ENCODE peak calls at places on chromosomes 2 and 18, in four cellular contexts. K is K562, N is GM12878, S is HepG2. M is an unnamed sample.

GRCh38 chr2:44392338-44392943 is 30.7 kb downstream of the CAMKMT start:
- DNase-seq in K (peak; percentile 57), N (no peak), S (peak; percentile 47), M (peak; percentile 8)

GRCh38 chr2:25042321-25043240 is 705 bp downstream of the EFR3B start:
- DNase-seq in K (peak; percentile 8), N (no peak), S (no peak), M (peak; percentile 43)

GRCh38 chr18:35635171-35635570 is 53.6 kb downstream of the GALNT1 start:
- DNase-seq in K (no peak), N (no peak), S (peak; percentile 4), M (no peak)

GRCh38 chr2:113064281-113064680 is 3.5 kb upstream of the IL1F10 start:
- DNase-seq in K (no peak), N (no peak), S (no peak), M (no peak)

GRCh38 chr18:79919089-79919488 is 32.4 kb downstream of the SLC66A2 start:
- DNase-seq in K (no peak), N (no peak), S (no peak), M (no peak)

GRCh38 chr2:25251461-25252273 is 83.3 kb upstream of the POMC start:
- DNase-seq in K (peak; percentile 65), N (no peak), S (peak; percentile 91), M (no peak)

GRCh38 chr2:74502147-74502719 is 2.8 kb upstream of the LBX2 start:
- DNase-seq in K (peak; percentile 72), N (no peak), S (peak; percentile 86), M (peak; percentile 23)

GRCh38 chr2:170467568-170468422 is 247.3 kb upstream of the SP5 start:
- DNase-seq in K (no peak), N (no peak), S (no peak), M (no peak)

GRCh38 chr2:127629637-127630036 is 16.3 kb upstream of the GPR17 start:
- DNase-seq in K (no peak), N (no peak), S (no peak), M (no peak)

GRCh38 chr2:33029459-33029858 is 82.7 kb downstream of the LTBP1 start:
- DNase-seq in K (no peak), N (no peak), S (no peak), M (no peak)

GRCh38 chr18:30457156-30457555 is 585.4 kb downstream of the DSC3 start:
- DNase-seq in K (peak; percentile 47), N (no peak), S (no peak), M (peak; percentile 32)

GRCh38 chr2:21043744-21044532 is at the start of gene APOB:
- DNase-seq in K (no peak), N (no peak), S (peak; percentile 97), M (no peak)

GRCh38 chr2:46145017-46145416 is 152.2 kb upstream of the EPAS1 start:
- DNase-seq in K (no peak), N (no peak), S (no peak), M (no peak)

GRCh38 chr18:2009957-2010697 is 561.2 kb downstream of the METTL4 start:
- DNase-seq in K (no peak), N (no peak), S (no peak), M (no peak)

GRCh38 chr2:222733846-222734689 is 62.6 kb downstream of the MOGAT1 start:
- DNase-seq in K (no peak), N (no peak), S (peak; percentile 98), M (no peak)

GRCh38 chr2:143720093-143720664 is 591.0 kb downstream of the ARHGAP15 start:
- DNase-seq in K (peak; percentile 32), N (no peak), S (no peak), M (peak; percentile 10)

GRCh38 chr2:189933911-189934399 is 128.6 kb downstream of the MSTN start:
- DNase-seq in K (no peak), N (no peak), S (no peak), M (no peak)

GRCh38 chr18:52341617-52342381 is 1.8 kb downstream of the DCC start:
- DNase-seq in K (no peak), N (no peak), S (no peak), M (no peak)

GRCh38 chr2:241123816-241124536 is 21.9 kb upstream of the MTERF4 start:
- DNase-seq in K (no peak), N (no peak), S (no peak), M (no peak)

GRCh38 chr18:80238651-80239260 is 8.6 kb downstream of the PARD6G start:
- DNase-seq in K (no peak), N (no peak), S (no peak), M (no peak)

GRCh38 chr2:152573168-152573567 is 144.1 kb downstream of the PRPF40A start:
- DNase-seq in K (peak; percentile 76), N (peak; percentile 70), S (no peak), M (no peak)

GRCh38 chr2:109487237-109487869 is 126.4 kb downstream of the SEPTIN10 start:
- DNase-seq in K (no peak), N (no peak), S (no peak), M (no peak)

GRCh38 chr2:22942441-22942840 is 442.5 kb upstream of the KLHL29 start:
- DNase-seq in K (no peak), N (no peak), S (no peak), M (no peak)

GRCh38 chr2:142841788-142842187 is 35.7 kb upstream of the KYNU start:
- DNase-seq in K (no peak), N (no peak), S (no peak), M (no peak)

GRCh38 chr18:13376841-13377351 is 158.3 kb downstream of the LDLRAD4 start:
- DNase-seq in K (no peak), N (no peak), S (no peak), M (no peak)

GRCh38 chr2:59301466-59302402 is 1060.6 kb upstream of the FANCL start:
- DNase-seq in K (peak; percentile 51), N (no peak), S (peak; percentile 67), M (peak; percentile 71)

GRCh38 chr2:171726841-171727460 is 39.7 kb downstream of the DYNC1I2 start:
- DNase-seq in K (no peak), N (no peak), S (no peak), M (no peak)

GRCh38 chr2:138433995-138434991 is 67.3 kb upstream of the SPOPL start:
- DNase-seq in K (peak; percentile 74), N (no peak), S (no peak), M (no peak)

GRCh38 chr2:216927163-216927562 is 67.3 kb upstream of the TNP1 start:
- DNase-seq in K (no peak), N (no peak), S (no peak), M (no peak)

GRCh38 chr2:231707625-231708049 is 688 bp upstream of the PTMA start:
- DNase-seq in K (peak; percentile 47), N (no peak), S (no peak), M (no peak)

GRCh38 chr18:48800479-48800876 is 150.3 kb downstream of the SMAD7 start:
- DNase-seq in K (no peak), N (no peak), S (no peak), M (no peak)

GRCh38 chr18:48940854-48941531 is 9.8 kb downstream of the SMAD7 start:
- DNase-seq in K (no peak), N (peak; percentile 62), S (no peak), M (no peak)

GRCh38 chr2:134207589-134208209 is 46.2 kb upstream of the MGAT5 start:
- DNase-seq in K (peak; percentile 66), N (no peak), S (peak; percentile 48), M (peak; percentile 64)

GRCh38 chr18:23151414-23152099 is 16.3 kb downstream of the CABLES1 start:
- DNase-seq in K (peak; percentile 28), N (no peak), S (no peak), M (no peak)

DNA sequence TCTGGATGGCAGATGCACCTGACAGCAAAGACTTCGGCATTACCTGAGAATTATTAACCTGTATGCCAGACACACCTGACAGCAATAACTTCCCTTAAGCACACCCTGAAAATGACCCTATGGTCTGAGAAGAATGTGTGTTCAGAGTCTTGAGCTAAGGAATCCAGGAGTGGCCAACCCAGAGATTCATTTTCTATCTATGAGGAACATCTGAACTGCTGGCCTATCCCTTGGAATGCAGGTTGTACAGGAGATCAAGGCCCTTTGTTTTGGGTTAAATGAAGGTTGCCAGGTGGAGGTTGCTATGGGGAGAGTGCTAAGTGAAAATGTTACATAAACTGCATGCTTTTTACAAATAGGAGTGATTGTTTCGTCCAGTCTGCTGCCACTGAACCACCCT is 200.9 kb upstream of the MEIS1 start:
- DNase-seq in K (no peak), N (no peak), S (no peak), M (no peak)
- TF ChIP-seq TARDBP in K (no peak), N (no peak), S (no peak), M (no peak)

DNA sequence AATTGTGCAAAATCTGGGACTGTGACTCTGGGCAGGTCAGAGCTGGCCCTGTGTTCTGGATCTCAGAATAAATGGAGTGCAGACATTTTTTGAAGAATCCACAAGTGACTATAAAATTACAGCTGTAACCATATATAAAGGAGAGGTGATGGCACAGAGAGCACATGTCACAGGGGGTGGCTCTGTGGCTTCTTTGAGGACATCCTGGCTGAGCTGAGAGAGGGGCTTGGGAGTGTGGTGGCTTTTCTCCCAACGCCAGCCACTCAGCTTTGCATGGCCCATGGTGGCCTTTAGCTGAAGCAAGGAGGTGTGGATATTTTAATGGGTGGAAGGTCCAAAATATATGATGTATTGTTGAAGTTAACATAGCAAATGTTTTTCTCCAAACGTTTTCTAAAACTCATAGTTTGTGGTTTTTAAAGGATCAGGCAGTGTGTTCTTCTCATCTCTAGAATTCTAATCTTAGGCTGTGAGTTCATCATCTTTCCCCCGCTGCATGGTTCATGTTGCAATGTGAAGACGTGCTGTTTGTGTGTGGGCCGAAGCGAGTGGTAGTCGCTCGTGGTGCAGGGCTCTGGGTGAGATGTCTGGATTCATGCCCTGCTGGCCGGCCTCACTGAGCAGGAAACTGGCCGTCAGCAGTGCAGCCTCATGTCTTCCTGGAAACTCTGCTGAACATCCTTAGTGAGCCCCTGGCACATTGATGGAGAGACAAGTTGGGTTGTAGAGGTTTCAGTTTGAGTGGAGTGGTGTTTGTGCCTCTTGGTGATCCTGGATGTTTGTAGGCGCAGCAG is 109.9 kb downstream of the ZNF236 start:
- DNase-seq in K (no peak), N (no peak), S (no peak), M (no peak)
- TF ChIP-seq TARDBP in K (no peak), N (no peak), S (no peak), M (no peak)

DNA sequence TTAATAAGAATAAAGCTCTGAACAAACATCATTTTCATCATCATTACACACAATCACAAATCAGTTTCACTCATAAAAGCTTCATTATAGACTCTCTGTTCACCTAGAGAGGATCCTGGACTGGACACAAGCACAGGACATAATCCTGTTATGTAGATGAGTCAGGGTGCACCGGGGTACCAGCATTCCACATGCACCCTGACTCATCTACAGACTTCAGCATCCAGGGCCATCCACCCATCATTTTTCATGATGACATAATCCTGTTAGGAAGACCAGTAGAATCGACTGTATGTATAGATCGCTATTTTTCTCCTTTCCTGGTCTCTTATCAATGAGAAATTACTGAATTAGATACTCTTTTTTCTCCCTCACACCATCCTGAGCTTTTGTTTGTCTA is 73.7 kb upstream of the PIK3C3 start:
- DNase-seq in K (no peak), N (no peak), S (no peak), M (no peak)
- TF ChIP-seq TARDBP in K (no peak), N (no peak), S (no peak), M (no peak)

DNA sequence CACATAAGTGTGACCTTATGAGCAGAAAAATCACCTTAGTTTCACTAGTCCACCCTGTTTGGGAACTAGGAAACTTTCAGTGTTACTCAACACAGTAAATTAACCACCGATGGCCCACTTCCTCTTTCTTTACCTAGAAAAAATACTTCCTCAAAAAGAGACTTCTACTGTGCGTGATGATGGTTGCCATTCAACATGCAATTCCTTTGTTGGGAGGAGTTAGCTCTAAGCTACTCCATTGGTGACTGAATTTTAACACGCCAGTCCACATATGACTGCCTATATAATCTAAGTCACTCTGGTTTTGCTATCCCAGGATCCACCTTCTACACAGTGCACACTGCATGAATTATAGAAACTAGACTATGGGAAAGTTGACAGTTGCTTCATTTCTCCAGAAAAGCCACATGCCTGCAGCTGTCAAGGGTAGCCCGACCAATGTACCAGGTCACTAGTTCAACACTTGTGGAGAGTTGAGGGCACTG is 47.8 kb upstream of the REG3G start:
- DNase-seq in K (no peak), N (peak; percentile 79), S (no peak), M (no peak)
- TF ChIP-seq TARDBP in K (no peak), N (no peak), S (no peak), M (no peak)

GRCh38 chr2:219783551-219783950 is 156.1 kb downstream of the SLC4A3 start:
- DNase-seq in K (no peak), N (no peak), S (no peak), M (no peak)
- TF ChIP-seq TARDBP in K (no peak), N (no peak), S (no peak), M (no peak)